ENCODE peak calls at places on chromosomes 5 and 9, in seven cellular contexts. One of them, this sample, is unnamed.

GRCh38 chr5:168365581-168366081 is 74.2 kb downstream of the WWC1 start:
- DNase-seq in CD4-positive, alpha-beta memory T cell: no peak
- DNase-seq in iPS DF 6.9: no peak
- DNase-seq in aorta: no peak
- DNase-seq in right atrium auricular region: no peak
- DNase-seq in psoas muscle: no peak
- DNase-seq in left ventricle myocardium inferior: no peak
- DNase-seq in this sample: no peak

GRCh38 chr9:91038483-91039124 is 237.0 kb downstream of the SYK start:
- DNase-seq in CD4-positive, alpha-beta memory T cell: no peak
- DNase-seq in iPS DF 6.9: no peak
- DNase-seq in aorta: no peak
- DNase-seq in right atrium auricular region: no peak
- DNase-seq in psoas muscle: no peak
- DNase-seq in left ventricle myocardium inferior: no peak
- DNase-seq in this sample: peak; percentile 17

GRCh38 chr5:107285772-107286171 is 385.0 kb downstream of the EFNA5 start:
- DNase-seq in CD4-positive, alpha-beta memory T cell: no peak
- DNase-seq in iPS DF 6.9: no peak
- DNase-seq in aorta: no peak
- DNase-seq in right atrium auricular region: no peak
- DNase-seq in psoas muscle: no peak
- DNase-seq in left ventricle myocardium inferior: no peak
- DNase-seq in this sample: no peak

GRCh38 chr9:4994166-4994890 is 9.3 kb downstream of the JAK2 start:
- DNase-seq in CD4-positive, alpha-beta memory T cell: no peak
- DNase-seq in iPS DF 6.9: no peak
- DNase-seq in aorta: no peak
- DNase-seq in right atrium auricular region: no peak
- DNase-seq in psoas muscle: no peak
- DNase-seq in left ventricle myocardium inferior: no peak
- DNase-seq in this sample: no peak

GRCh38 chr5:158382473-158382872 is 523.5 kb upstream of the CLINT1 start:
- DNase-seq in CD4-positive, alpha-beta memory T cell: no peak
- DNase-seq in iPS DF 6.9: no peak
- DNase-seq in aorta: peak; percentile 83
- DNase-seq in right atrium auricular region: peak; percentile 89
- DNase-seq in psoas muscle: peak; percentile 71
- DNase-seq in left ventricle myocardium inferior: peak; percentile 60
- DNase-seq in this sample: peak; percentile 80

GRCh38 chr9:81455417-81455816 is 233.9 kb downstream of the TLE1 start:
- DNase-seq in CD4-positive, alpha-beta memory T cell: no peak
- DNase-seq in iPS DF 6.9: no peak
- DNase-seq in aorta: no peak
- DNase-seq in right atrium auricular region: no peak
- DNase-seq in psoas muscle: no peak
- DNase-seq in left ventricle myocardium inferior: no peak
- DNase-seq in this sample: no peak

GRCh38 chr5:144307726-144308125 is 137.1 kb downstream of the KCTD16 start:
- DNase-seq in CD4-positive, alpha-beta memory T cell: no peak
- DNase-seq in iPS DF 6.9: no peak
- DNase-seq in aorta: no peak
- DNase-seq in right atrium auricular region: no peak
- DNase-seq in psoas muscle: no peak
- DNase-seq in left ventricle myocardium inferior: no peak
- DNase-seq in this sample: no peak

GRCh38 chr5:142939884-142940283 is 169.7 kb downstream of the ARHGAP26 start:
- DNase-seq in CD4-positive, alpha-beta memory T cell: no peak
- DNase-seq in iPS DF 6.9: no peak
- DNase-seq in aorta: no peak
- DNase-seq in right atrium auricular region: no peak
- DNase-seq in psoas muscle: no peak
- DNase-seq in left ventricle myocardium inferior: no peak
- DNase-seq in this sample: no peak

GRCh38 chr9:105392531-105392930 is 55.3 kb upstream of the FSD1L start:
- DNase-seq in CD4-positive, alpha-beta memory T cell: no peak
- DNase-seq in iPS DF 6.9: no peak
- DNase-seq in aorta: no peak
- DNase-seq in right atrium auricular region: no peak
- DNase-seq in psoas muscle: no peak
- DNase-seq in left ventricle myocardium inferior: no peak
- DNase-seq in this sample: no peak

GRCh38 chr9:35499701-35500030 is 9.8 kb downstream of the RUSC2 start:
- DNase-seq in CD4-positive, alpha-beta memory T cell: no peak
- DNase-seq in iPS DF 6.9: no peak
- DNase-seq in aorta: no peak
- DNase-seq in right atrium auricular region: no peak
- DNase-seq in psoas muscle: no peak
- DNase-seq in left ventricle myocardium inferior: no peak
- DNase-seq in this sample: no peak

GRCh38 chr9:35495984-35496383 is 6.1 kb downstream of the RUSC2 start:
- DNase-seq in CD4-positive, alpha-beta memory T cell: no peak
- DNase-seq in iPS DF 6.9: no peak
- DNase-seq in aorta: no peak
- DNase-seq in right atrium auricular region: no peak
- DNase-seq in psoas muscle: no peak
- DNase-seq in left ventricle myocardium inferior: no peak
- DNase-seq in this sample: no peak

GRCh38 chr9:35499029-35499700 is 9.3 kb downstream of the RUSC2 start:
- DNase-seq in CD4-positive, alpha-beta memory T cell: no peak
- DNase-seq in iPS DF 6.9: no peak
- DNase-seq in aorta: no peak
- DNase-seq in right atrium auricular region: no peak
- DNase-seq in psoas muscle: no peak
- DNase-seq in left ventricle myocardium inferior: no peak
- DNase-seq in this sample: no peak

GRCh38 chr9:35501941-35502340 is 12.0 kb downstream of the RUSC2 start:
- DNase-seq in CD4-positive, alpha-beta memory T cell: no peak
- DNase-seq in iPS DF 6.9: no peak
- DNase-seq in aorta: no peak
- DNase-seq in right atrium auricular region: no peak
- DNase-seq in psoas muscle: no peak
- DNase-seq in left ventricle myocardium inferior: no peak
- DNase-seq in this sample: no peak

GRCh38 chr9:35500130-35500748 is 10.3 kb downstream of the RUSC2 start:
- DNase-seq in CD4-positive, alpha-beta memory T cell: no peak
- DNase-seq in iPS DF 6.9: no peak
- DNase-seq in aorta: no peak
- DNase-seq in right atrium auricular region: no peak
- DNase-seq in psoas muscle: no peak
- DNase-seq in left ventricle myocardium inferior: no peak
- DNase-seq in this sample: no peak
- H3K9me3 ChIP-seq in CD4-positive, alpha-beta memory T cell: no peaks in the 10 kb centered on the region
- H3K9me3 ChIP-seq in iPS DF 6.9: no peaks in the 10 kb centered on the region
- H3K9me3 ChIP-seq in aorta: no peaks in the 10 kb centered on the region
- H3K9me3 ChIP-seq in right atrium auricular region: no peaks in the 10 kb centered on the region
- H3K9me3 ChIP-seq in psoas muscle: no peaks in the 10 kb centered on the region
- H3K9me3 ChIP-seq in left ventricle myocardium inferior: no peaks in the 10 kb centered on the region
- H3K9me3 ChIP-seq in this sample: no peaks in the 10 kb centered on the region

GRCh38 chr5:139575751-139576150 is 14.6 kb downstream of the UBE2D2 start:
- DNase-seq in CD4-positive, alpha-beta memory T cell: no peak
- DNase-seq in iPS DF 6.9: no peak
- DNase-seq in aorta: no peak
- DNase-seq in right atrium auricular region: no peak
- DNase-seq in psoas muscle: no peak
- DNase-seq in left ventricle myocardium inferior: no peak
- DNase-seq in this sample: no peak

GRCh38 chr5:139575313-139575646 is 14.1 kb downstream of the UBE2D2 start:
- DNase-seq in CD4-positive, alpha-beta memory T cell: no peak
- DNase-seq in iPS DF 6.9: no peak
- DNase-seq in aorta: no peak
- DNase-seq in right atrium auricular region: no peak
- DNase-seq in psoas muscle: no peak
- DNase-seq in left ventricle myocardium inferior: no peak
- DNase-seq in this sample: no peak

GRCh38 chr5:139574641-139575312 is 13.6 kb downstream of the UBE2D2 start:
- DNase-seq in CD4-positive, alpha-beta memory T cell: peak; percentile 38
- DNase-seq in iPS DF 6.9: no peak
- DNase-seq in aorta: no peak
- DNase-seq in right atrium auricular region: no peak
- DNase-seq in psoas muscle: no peak
- DNase-seq in left ventricle myocardium inferior: no peak
- DNase-seq in this sample: no peak

GRCh38 chr5:139577689-139578347 is 16.7 kb downstream of the UBE2D2 start:
- DNase-seq in CD4-positive, alpha-beta memory T cell: no peak
- DNase-seq in iPS DF 6.9: no peak
- DNase-seq in aorta: no peak
- DNase-seq in right atrium auricular region: no peak
- DNase-seq in psoas muscle: no peak
- DNase-seq in left ventricle myocardium inferior: no peak
- DNase-seq in this sample: no peak

DNA sequence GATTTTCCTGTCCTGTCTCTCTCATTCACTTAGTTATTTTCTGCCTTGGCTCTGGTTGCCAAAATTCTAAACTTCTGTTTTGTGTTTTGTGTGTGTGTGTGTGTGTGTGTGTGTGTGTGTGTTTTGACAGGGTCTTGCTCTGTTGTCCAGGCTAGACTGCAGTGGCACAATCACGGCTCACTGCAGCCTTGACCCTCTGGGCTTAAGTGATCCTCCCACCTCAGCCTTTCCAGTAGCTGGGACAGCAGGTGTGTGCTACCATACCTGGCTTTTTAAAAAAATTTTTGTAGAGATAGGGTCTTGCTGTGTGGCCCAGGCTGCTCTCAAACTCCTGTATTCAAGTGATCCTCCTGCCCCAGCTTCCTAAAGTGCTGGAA is 17.2 kb downstream of the UBE2D2 start:
- DNase-seq in CD4-positive, alpha-beta memory T cell: no peak
- DNase-seq in iPS DF 6.9: no peak
- DNase-seq in aorta: no peak
- DNase-seq in right atrium auricular region: no peak
- DNase-seq in psoas muscle: no peak
- DNase-seq in left ventricle myocardium inferior: no peak
- DNase-seq in this sample: no peak
- H3K4me1 ChIP-seq in CD4-positive, alpha-beta memory T cell: peaks cover 69% of the 10 kb centered on the region
- H3K4me1 ChIP-seq in iPS DF 6.9: no peaks in the 10 kb centered on the region
- H3K4me1 ChIP-seq in aorta: no peaks in the 10 kb centered on the region
- H3K4me1 ChIP-seq in right atrium auricular region: peaks cover 38% of the 10 kb centered on the region
- H3K4me1 ChIP-seq in psoas muscle: peaks cover 63% of the 10 kb centered on the region
- H3K4me1 ChIP-seq in left ventricle myocardium inferior: peaks cover 60% of the 10 kb centered on the region
- H3K4me1 ChIP-seq in this sample: peaks cover 9% of the 10 kb centered on the region

DNA sequence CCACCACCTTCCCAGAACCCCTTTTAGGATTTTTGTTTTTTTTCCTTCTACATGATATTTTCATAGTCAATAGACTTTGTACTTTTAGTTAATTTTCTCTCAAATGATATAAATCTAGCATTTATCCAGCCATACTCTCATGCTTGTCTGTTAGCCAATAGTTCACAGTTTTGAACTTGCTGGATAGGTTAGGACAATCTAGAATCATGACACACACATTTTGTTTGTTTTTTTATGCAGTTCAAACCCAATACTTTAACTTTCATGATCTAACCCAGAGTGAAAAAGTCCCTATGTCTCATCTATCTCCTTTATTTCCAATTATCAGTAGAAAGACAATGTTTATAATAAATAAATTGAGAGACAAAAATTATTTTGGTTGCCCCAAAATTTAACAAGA is 509.7 kb upstream of the DMAC1 start:
- DNase-seq in CD4-positive, alpha-beta memory T cell: no peak
- DNase-seq in iPS DF 6.9: no peak
- DNase-seq in aorta: no peak
- DNase-seq in right atrium auricular region: no peak
- DNase-seq in psoas muscle: no peak
- DNase-seq in left ventricle myocardium inferior: no peak
- DNase-seq in this sample: no peak
- H3K9me3 ChIP-seq in CD4-positive, alpha-beta memory T cell: no peaks in the 10 kb centered on the region
- H3K9me3 ChIP-seq in iPS DF 6.9: no peaks in the 10 kb centered on the region
- H3K9me3 ChIP-seq in aorta: no peaks in the 10 kb centered on the region
- H3K9me3 ChIP-seq in right atrium auricular region: peaks cover 12% of the 10 kb centered on the region
- H3K9me3 ChIP-seq in psoas muscle: peaks cover 6% of the 10 kb centered on the region
- H3K9me3 ChIP-seq in left ventricle myocardium inferior: peaks cover 49% of the 10 kb centered on the region
- H3K9me3 ChIP-seq in this sample: no peaks in the 10 kb centered on the region

GRCh38 chr9:24931894-24932293 is 386.2 kb upstream of the IZUMO3 start:
- DNase-seq in CD4-positive, alpha-beta memory T cell: no peak
- DNase-seq in iPS DF 6.9: no peak
- DNase-seq in aorta: no peak
- DNase-seq in right atrium auricular region: no peak
- DNase-seq in psoas muscle: no peak
- DNase-seq in left ventricle myocardium inferior: no peak
- DNase-seq in this sample: no peak

GRCh38 chr9:24932785-24933184 is 387.1 kb upstream of the IZUMO3 start:
- DNase-seq in CD4-positive, alpha-beta memory T cell: no peak
- DNase-seq in iPS DF 6.9: no peak
- DNase-seq in aorta: no peak
- DNase-seq in right atrium auricular region: no peak
- DNase-seq in psoas muscle: no peak
- DNase-seq in left ventricle myocardium inferior: no peak
- DNase-seq in this sample: no peak

GRCh38 chr9:24939099-24939850 is 393.6 kb upstream of the IZUMO3 start:
- DNase-seq in CD4-positive, alpha-beta memory T cell: no peak
- DNase-seq in iPS DF 6.9: no peak
- DNase-seq in aorta: no peak
- DNase-seq in right atrium auricular region: no peak
- DNase-seq in psoas muscle: no peak
- DNase-seq in left ventricle myocardium inferior: no peak
- DNase-seq in this sample: no peak

GRCh38 chr9:24936117-24936516 is 390.4 kb upstream of the IZUMO3 start:
- DNase-seq in CD4-positive, alpha-beta memory T cell: no peak
- DNase-seq in iPS DF 6.9: no peak
- DNase-seq in aorta: no peak
- DNase-seq in right atrium auricular region: no peak
- DNase-seq in psoas muscle: no peak
- DNase-seq in left ventricle myocardium inferior: no peak
- DNase-seq in this sample: no peak
- H3K4me1 ChIP-seq in CD4-positive, alpha-beta memory T cell: no peaks in the 10 kb centered on the region
- H3K4me1 ChIP-seq in iPS DF 6.9: no peaks in the 10 kb centered on the region
- H3K4me1 ChIP-seq in aorta: no peaks in the 10 kb centered on the region
- H3K4me1 ChIP-seq in right atrium auricular region: no peaks in the 10 kb centered on the region
- H3K4me1 ChIP-seq in psoas muscle: no peaks in the 10 kb centered on the region
- H3K4me1 ChIP-seq in left ventricle myocardium inferior: no peaks in the 10 kb centered on the region
- H3K4me1 ChIP-seq in this sample: no peaks in the 10 kb centered on the region

DNA sequence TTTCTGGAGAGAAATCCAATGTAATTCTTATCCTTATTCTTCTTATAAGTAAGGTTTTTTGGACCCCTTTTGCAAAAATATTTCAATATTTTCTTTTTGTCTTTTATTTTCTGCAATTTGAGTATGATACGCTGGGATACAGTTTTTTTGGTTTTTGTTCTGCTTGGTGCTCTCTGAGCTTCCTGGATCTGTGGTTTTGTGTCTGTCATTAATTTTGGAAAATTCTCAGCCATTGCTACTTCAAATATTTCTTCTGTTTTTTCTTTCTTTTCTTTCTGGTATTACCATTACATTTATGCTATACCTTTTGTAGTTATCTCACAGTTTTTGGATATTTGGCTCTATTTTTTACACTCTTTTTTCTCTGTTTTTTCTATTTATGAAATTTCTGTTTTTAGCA is 50.1 kb downstream of the ZNF618 start:
- DNase-seq in CD4-positive, alpha-beta memory T cell: no peak
- DNase-seq in iPS DF 6.9: no peak
- DNase-seq in aorta: no peak
- DNase-seq in right atrium auricular region: no peak
- DNase-seq in psoas muscle: no peak
- DNase-seq in left ventricle myocardium inferior: no peak
- DNase-seq in this sample: no peak
- H3K9me3 ChIP-seq in CD4-positive, alpha-beta memory T cell: no peaks in the 10 kb centered on the region
- H3K9me3 ChIP-seq in iPS DF 6.9: no peaks in the 10 kb centered on the region
- H3K9me3 ChIP-seq in aorta: no peaks in the 10 kb centered on the region
- H3K9me3 ChIP-seq in right atrium auricular region: peaks cover 27% of the 10 kb centered on the region
- H3K9me3 ChIP-seq in psoas muscle: peaks cover 24% of the 10 kb centered on the region
- H3K9me3 ChIP-seq in left ventricle myocardium inferior: peaks cover 70% of the 10 kb centered on the region
- H3K9me3 ChIP-seq in this sample: peaks cover 9% of the 10 kb centered on the region